ENCODE peak calls at places on chromosome 12, in four cellular contexts. F is SK-N-SH, Y is K562, T is GM12878. L is an unnamed sample.

GRCh38 chr12:63045020-63045860 is 105.8 kb downstream of the AVPR1A start:
- DNase-seq in F (no peak), Y (no peak), T (no peak), L (no peak)

GRCh38 chr12:104514127-104514810 is 57.5 kb downstream of the CHST11 start:
- DNase-seq in F (no peak), Y (no peak), T (no peak), L (no peak)

GRCh38 chr12:90253674-90254181 is 545.1 kb upstream of the ATP2B1 start:
- DNase-seq in F (peak), Y (no peak), T (peak), L (peak)

GRCh38 chr12:13114251-13115052 is 11.0 kb upstream of the GSG1 start:
- DNase-seq in F (no peak), Y (no peak), T (no peak), L (peak)

GRCh38 chr12:4037747-4038312 is 164.6 kb upstream of the PARP11 start:
- DNase-seq in F (peak), Y (peak), T (no peak), L (peak)

GRCh38 chr12:62123721-62124203 is 136.4 kb upstream of the USP15 start:
- DNase-seq in F (peak), Y (peak), T (no peak), L (peak)

GRCh38 chr12:95182868-95183415 is 34.3 kb downstream of the FGD6 start:
- DNase-seq in F (no peak), Y (no peak), T (no peak), L (no peak)

GRCh38 chr12:94149781-94150482 is 1.6 kb downstream of the PLXNC1 start:
- DNase-seq in F (peak), Y (no peak), T (no peak), L (peak)

GRCh38 chr12:57456145-57456700 is 1.1 kb downstream of the INHBE start:
- DNase-seq in F (no peak), Y (peak), T (no peak), L (peak)

GRCh38 chr12:51421266-51421884 is 3.3 kb upstream of the SLC4A8 start:
- DNase-seq in F (peak), Y (peak), T (no peak), L (peak)

GRCh38 chr12:51293693-51294092 is 23.5 kb upstream of the SMAGP start:
- DNase-seq in F (no peak), Y (no peak), T (no peak), L (no peak)

GRCh38 chr12:101551362-101552114 is 43.2 kb upstream of the MYBPC1 start:
- DNase-seq in F (no peak), Y (no peak), T (no peak), L (no peak)

GRCh38 chr12:97572220-97572619 is 109.6 kb downstream of the RMST start:
- DNase-seq in F (no peak), Y (no peak), T (no peak), L (no peak)

GRCh38 chr12:68352067-68352466 is 19.9 kb upstream of the MDM1 start:
- DNase-seq in F (no peak), Y (no peak), T (no peak), L (no peak)

GRCh38 chr12:111298583-111299436 is 70.1 kb downstream of the PHETA1 start:
- DNase-seq in F (peak), Y (peak), T (no peak), L (peak)

GRCh38 chr12:68042212-68042699 is 53.0 kb downstream of the IFNG-AS1 start:
- DNase-seq in F (no peak), Y (no peak), T (peak), L (no peak)

GRCh38 chr12:14322403-14322802 is 43.1 kb upstream of the ATF7IP start:
- DNase-seq in F (no peak), Y (no peak), T (no peak), L (no peak)

GRCh38 chr12:48968467-48968866 is 3.1 kb downstream of the WNT10B start:
- DNase-seq in F (peak), Y (no peak), T (no peak), L (no peak)

GRCh38 chr12:122969657-122970056 is 3.4 kb upstream of the ABCB9 start:
- DNase-seq in F (peak), Y (no peak), T (no peak), L (no peak)

GRCh38 chr12:4107436-4107878 is 166.1 kb upstream of the CCND2 start:
- DNase-seq in F (peak), Y (peak), T (peak), L (peak)

GRCh38 chr12:46218509-46219095 is 50.2 kb downstream of the SLC38A1 start:
- DNase-seq in F (no peak), Y (no peak), T (no peak), L (no peak)

GRCh38 chr12:52525661-52526499 is 5.7 kb upstream of the KRT5 start:
- DNase-seq in F (no peak), Y (no peak), T (no peak), L (no peak)

GRCh38 chr12:56257491-56258067 is 605 bp downstream of the ANKRD52 start:
- DNase-seq in F (peak), Y (peak), T (no peak), L (peak)

GRCh38 chr12:104136577-104136976 is 1.4 kb downstream of the NFYB start:
- DNase-seq in F (no peak), Y (no peak), T (no peak), L (no peak)

GRCh38 chr12:7460375-7461259 is 16.7 kb upstream of the CD163L1 start:
- DNase-seq in F (peak), Y (peak), T (no peak), L (peak)

GRCh38 chr12:59036973-59037807 is 116.9 kb upstream of the LRIG3 start:
- DNase-seq in F (no peak), Y (no peak), T (no peak), L (no peak)

GRCh38 chr12:56688846-56689113 is 696 bp upstream of the PTGES3 start:
- DNase-seq in F (no peak), Y (no peak), T (no peak), L (no peak)

DNA sequence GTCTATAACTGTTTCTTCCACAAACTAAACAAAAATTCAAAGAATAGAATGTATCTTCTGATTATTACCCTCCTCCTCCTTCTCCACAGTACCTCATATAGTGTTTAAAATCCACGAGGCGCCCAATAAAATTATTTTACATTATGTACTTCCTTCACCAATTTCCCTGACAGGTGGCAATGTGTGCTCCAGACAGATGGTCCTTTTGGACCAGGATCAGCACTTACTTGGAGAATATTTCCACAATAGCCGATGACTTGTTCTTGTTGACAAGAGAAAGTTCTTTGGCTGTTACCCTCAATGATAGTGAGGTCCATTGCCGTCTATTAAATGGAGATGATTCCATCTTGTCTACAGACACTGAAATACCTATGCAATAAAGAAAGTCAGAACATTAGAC is 34.9 kb downstream of the LIMA1 start:
- DNase-seq in F (no peak), Y (no peak), T (no peak), L (no peak)
- TF ChIP-seq USF1 in F (no peak), Y (no peak), T (no peak), L (no peak)

DNA sequence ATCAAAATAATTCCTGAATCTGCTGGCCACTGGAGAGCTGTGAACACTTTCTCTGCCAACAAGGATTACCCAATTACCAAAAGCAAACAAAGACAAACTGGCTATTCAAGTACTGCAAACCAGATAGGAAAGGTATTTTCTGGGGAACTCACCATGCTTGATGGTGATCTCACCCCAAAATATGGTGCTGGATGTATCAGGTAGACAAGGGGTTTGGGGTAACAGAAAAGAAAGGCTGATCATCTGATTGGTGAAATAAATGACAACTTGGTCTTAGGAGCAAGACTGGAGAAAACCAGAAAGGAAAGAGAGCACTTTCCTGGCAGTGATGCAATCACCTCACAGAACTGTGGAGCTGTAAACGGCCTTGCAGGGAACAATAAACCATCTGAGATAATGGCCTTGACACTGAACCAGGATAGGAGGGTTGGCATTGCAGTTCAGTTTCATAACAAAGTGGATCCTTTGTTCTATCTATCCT is 31.0 kb upstream of the NPFF start:
- DNase-seq in F (no peak), Y (no peak), T (no peak), L (no peak)
- TF ChIP-seq USF1 in F (no peak), Y (no peak), T (no peak), L (no peak)

GRCh38 chr12:116982721-116983502 is 72.2 kb downstream of the FBXW8 start:
- DNase-seq in F (no peak), Y (no peak), T (no peak), L (no peak)
- TF ChIP-seq USF1 in F (no peak), Y (no peak), T (no peak), L (no peak)

DNA sequence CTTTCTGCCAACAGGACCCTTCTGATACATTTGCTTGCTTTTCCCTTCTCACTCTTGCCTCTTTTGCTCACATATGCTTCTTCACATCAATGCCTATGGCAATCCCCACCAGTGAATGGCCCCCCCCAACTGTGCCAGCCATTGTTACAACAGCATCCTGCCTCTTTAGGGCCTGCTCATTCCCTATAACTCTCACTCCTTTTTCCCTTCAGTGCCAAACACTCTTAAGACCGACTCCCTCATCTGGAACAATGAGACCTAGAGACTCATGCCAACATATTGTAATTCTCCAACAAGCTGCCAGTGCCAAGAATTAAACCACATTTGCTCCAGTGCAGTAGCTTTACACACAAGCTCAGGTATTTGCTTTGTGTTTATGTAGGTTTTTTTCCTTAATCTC is 189.0 kb downstream of the SOX5 start:
- DNase-seq in F (no peak), Y (no peak), T (no peak), L (peak)
- TF ChIP-seq USF1 in F (no peak), Y (no peak), T (no peak), L (no peak)

GRCh38 chr12:8909752-8910151 is 4.6 kb upstream of the PHC1 start:
- DNase-seq in F (no peak), Y (no peak), T (no peak), L (no peak)

GRCh38 chr12:8906781-8907180 is 7.5 kb upstream of the PHC1 start:
- DNase-seq in F (no peak), Y (no peak), T (no peak), L (no peak)

GRCh38 chr12:8905546-8905945 is 8.8 kb upstream of the PHC1 start:
- DNase-seq in F (no peak), Y (no peak), T (no peak), L (no peak)

GRCh38 chr12:8904665-8905064 is 9.6 kb upstream of the PHC1 start:
- DNase-seq in F (no peak), Y (no peak), T (no peak), L (no peak)

DNA sequence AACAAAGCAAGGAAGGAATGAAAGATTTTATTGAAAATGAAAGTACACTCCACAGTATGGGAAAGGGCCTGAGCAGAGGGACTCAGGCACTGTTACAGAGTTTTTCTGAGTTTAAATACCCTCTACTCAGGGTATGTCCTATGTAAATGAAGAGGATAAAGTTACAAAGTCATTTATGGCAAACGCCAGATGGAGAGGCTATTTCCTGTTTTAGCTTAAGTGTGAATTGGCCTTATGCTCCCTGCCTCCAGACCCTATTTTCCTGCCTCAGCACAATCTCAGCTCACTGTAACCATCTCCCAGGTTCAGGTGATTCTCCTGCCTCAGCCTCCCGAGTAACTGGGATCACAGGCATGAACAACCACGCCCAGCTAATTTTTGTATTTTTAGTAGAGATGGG is 6.8 kb upstream of the PHC1 start:
- DNase-seq in F (no peak), Y (no peak), T (no peak), L (no peak)
- TF ChIP-seq USF1 in F (no peak), Y (no peak), T (no peak), L (no peak)

DNA sequence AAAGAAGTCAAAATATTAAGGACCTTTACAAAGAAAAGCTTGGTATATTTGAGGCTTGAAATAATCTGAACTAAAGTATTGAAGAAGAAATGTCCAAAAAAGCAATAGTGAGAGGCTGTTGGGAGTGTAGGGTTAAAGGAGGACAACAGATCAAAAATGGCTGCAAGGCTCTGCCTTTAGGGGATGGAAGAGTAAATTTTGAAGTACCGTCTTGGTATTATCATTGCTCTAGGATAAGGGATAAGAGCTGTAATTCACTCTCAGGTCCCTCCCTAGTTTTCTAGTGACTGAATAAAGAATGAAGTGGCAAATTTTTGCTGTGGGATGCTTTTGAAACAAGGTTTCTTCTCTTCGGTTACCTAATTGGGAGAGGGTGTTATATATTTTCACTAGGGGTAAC is 38.7 kb downstream of the LEMD3 start:
- DNase-seq in F (no peak), Y (no peak), T (no peak), L (no peak)
- TF ChIP-seq USF1 in F (no peak), Y (no peak), T (no peak), L (no peak)

GRCh38 chr12:124567035-124567672 is at the start of gene NCOR2:
- DNase-seq in F (peak), Y (peak), T (no peak), L (no peak)
- TF ChIP-seq USF1 in F (no peak), Y (no peak), T (no peak), L (no peak)

GRCh38 chr12:116697305-116698130 is 40.4 kb downstream of the SPRING1 start:
- DNase-seq in F (peak), Y (peak), T (no peak), L (peak)
- TF ChIP-seq USF1 in F (no peak), Y (no peak), T (no peak), L (no peak)

DNA sequence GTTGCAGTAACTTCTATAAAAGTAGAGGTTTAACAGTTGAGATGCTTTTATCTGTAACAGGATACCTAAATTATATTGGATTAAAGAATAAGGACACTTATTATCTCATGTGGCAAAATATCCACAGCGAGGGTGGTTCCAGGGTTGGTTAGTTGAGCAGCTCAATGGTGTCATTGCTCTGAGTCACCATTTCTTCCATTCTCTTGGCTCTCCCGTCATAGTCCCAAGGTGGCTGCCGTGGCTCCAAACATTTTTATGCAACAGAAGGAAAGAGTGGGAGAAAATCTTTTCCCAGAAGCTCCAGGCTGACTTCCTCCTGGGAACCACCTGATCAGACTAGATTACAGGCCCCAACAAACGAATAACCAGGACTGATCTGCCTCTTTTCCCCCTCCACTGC is 15.0 kb upstream of the PPFIBP1 start:
- DNase-seq in F (no peak), Y (no peak), T (no peak), L (no peak)
- TF ChIP-seq USF1 in F (no peak), Y (no peak), T (no peak), L (no peak)